ENCODE peak calls at places on chromosomes 6 and 20, in seven cellular contexts. O is Panc1, W is skeletal muscle cell, P is endothelial cell of umbilical vein, T is IMR-90, E is neuronal stem cell, V is GM23338. U is an unnamed sample.

GRCh38 chr6:126066068-126067048 is 80.0 kb downstream of the TRMT11 start:
- DNase-seq in E (no peak), W (no peak), V (no peak), T (no peak), P (no peak), O (no peak), U (peak; percentile 9)

GRCh38 chr6:134047673-134048072 is 4.8 kb downstream of the SLC2A12 start:
- DNase-seq in T (no peak), W (no peak), E (no peak), P (no peak), O (no peak), V (no peak), U (no peak)

GRCh38 chr6:52232990-52233389 is 11.3 kb downstream of the IL17F start:
- DNase-seq in V (no peak), E (no peak), O (no peak), P (no peak), T (no peak), W (no peak), U (no peak)

GRCh38 chr20:38723069-38723981 is 961 bp upstream of the SLC32A1 start:
- DNase-seq in E (no peak), T (no peak), V (peak; percentile 61), O (no peak), W (no peak), P (no peak), U (no peak)

GRCh38 chr6:32976334-32977069 is 8.1 kb downstream of the BRD2 start:
- DNase-seq in T (no peak), O (no peak), V (no peak), P (no peak), E (no peak), W (no peak), U (no peak)

GRCh38 chr20:46070215-46070910 is 19.4 kb downstream of the NCOA5 start:
- DNase-seq in W (no peak), E (no peak), P (no peak), O (no peak), T (peak; percentile 86), V (no peak), U (no peak)

GRCh38 chr6:125792680-125793079 is 1.9 kb downstream of the NCOA7 start:
- DNase-seq in O (no peak), V (no peak), E (no peak), T (peak; percentile 55), P (peak; percentile 86), W (no peak), U (no peak)

GRCh38 chr6:16336056-16336810 is 97.8 kb downstream of the GMPR start:
- DNase-seq in W (no peak), O (no peak), E (no peak), V (no peak), P (peak; percentile 56), T (no peak), U (peak; percentile 78)

GRCh38 chr20:25341716-25342680 is 48.6 kb downstream of the ABHD12 start:
- DNase-seq in P (no peak), W (no peak), T (peak; percentile 21), E (no peak), V (peak; percentile 32), O (no peak), U (peak; percentile 36)

GRCh38 chr6:74409447-74409846 is 713.4 kb downstream of the CD109 start:
- DNase-seq in T (peak; percentile 87), P (peak; percentile 77), V (peak; percentile 30), O (peak; percentile 60), E (peak; percentile 9), W (peak; percentile 48), U (peak; percentile 81)

GRCh38 chr6:35638679-35639078 is 50.0 kb downstream of the FKBP5 start:
- DNase-seq in V (no peak), T (no peak), W (no peak), E (no peak), O (no peak), P (no peak), U (no peak)

GRCh38 chr20:56859039-56859750 is 230.1 kb downstream of the TFAP2C start:
- DNase-seq in W (no peak), V (no peak), T (no peak), P (no peak), E (no peak), O (no peak), U (no peak)

GRCh38 chr20:10603378-10603777 is 70.4 kb downstream of the JAG1 start:
- DNase-seq in E (no peak), O (no peak), T (no peak), W (no peak), P (no peak), V (no peak), U (no peak)

GRCh38 chr20:10604865-10605440 is 68.8 kb downstream of the JAG1 start:
- DNase-seq in V (no peak), E (no peak), O (no peak), T (no peak), P (no peak), W (no peak), U (no peak)

GRCh38 chr20:10605547-10606195 is 68.1 kb downstream of the JAG1 start:
- DNase-seq in V (no peak), W (no peak), P (no peak), O (no peak), T (no peak), E (no peak), U (no peak)

GRCh38 chr20:10602141-10602660 is 71.6 kb downstream of the JAG1 start:
- DNase-seq in W (no peak), O (no peak), V (no peak), T (no peak), E (no peak), P (no peak), U (no peak)

DNA sequence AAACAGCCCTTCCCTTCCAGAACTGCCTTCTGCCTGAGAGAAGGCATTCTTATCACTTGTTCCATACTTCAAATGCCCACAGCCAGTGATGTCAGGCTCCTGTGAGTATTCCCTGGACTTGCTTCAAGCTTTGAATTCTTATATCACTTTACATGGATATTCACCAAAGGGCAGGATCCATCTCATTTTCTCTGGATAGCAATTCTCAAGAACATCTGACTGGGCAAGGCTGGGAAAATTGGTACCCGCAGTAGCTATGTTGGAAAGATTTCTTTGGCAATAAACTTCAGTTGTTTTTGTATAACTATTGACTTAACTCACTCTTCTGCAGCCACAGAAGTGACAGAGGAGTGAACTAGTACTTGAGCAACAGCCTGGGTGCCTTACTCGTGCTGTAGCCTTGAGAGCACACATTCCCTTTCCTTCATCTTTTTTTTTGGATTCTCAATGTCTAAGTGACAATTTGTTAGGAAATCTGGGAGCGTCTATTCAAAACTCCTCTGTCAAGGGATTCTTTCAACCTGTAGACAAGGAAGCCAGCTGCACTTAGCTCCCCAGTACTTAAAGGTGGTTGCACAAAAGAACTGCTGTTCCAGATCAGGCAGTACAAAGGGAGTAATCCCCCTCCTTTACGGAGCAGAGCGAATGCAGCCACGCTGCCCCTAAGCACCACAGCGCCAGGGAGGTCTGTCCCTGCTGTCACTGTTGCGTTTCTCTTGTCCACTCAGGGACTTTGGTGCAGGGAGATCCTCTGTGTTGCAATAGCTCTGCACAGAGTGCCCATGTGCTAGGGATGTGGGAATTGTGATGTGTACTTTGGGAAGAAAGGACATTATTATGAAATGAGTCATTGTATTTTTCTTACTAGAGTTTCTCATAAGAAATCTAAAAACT is 69.6 kb downstream of the JAG1 start:
- DNase-seq in O (peak; percentile 89), T (peak; percentile 94), E (peak; percentile 70), P (peak; percentile 89), W (peak; percentile 87), V (no peak), U (peak; percentile 83)
- H3K4me3 ChIP-seq in O (peak overlapping the region; percentile 21), T (no peak overlapping the region), E (no peak overlapping the region), P (no peak overlapping the region), W (peak overlapping the region; percentile 17), V (no peak overlapping the region), U (no peak overlapping the region)

GRCh38 chr20:33656010-33656782 is 5.9 kb upstream of the C20orf144 start:
- DNase-seq in T (no peak), P (no peak), O (no peak), E (no peak), W (no peak), V (no peak), U (no peak)

GRCh38 chr20:33653900-33654596 is 8.1 kb upstream of the C20orf144 start:
- DNase-seq in O (no peak), E (no peak), P (no peak), W (no peak), V (peak; percentile 20), T (no peak), U (peak; percentile 65)

GRCh38 chr20:33653218-33653899 is 8.8 kb upstream of the C20orf144 start:
- DNase-seq in W (no peak), O (peak; percentile 55), E (peak; percentile 53), T (peak; percentile 66), V (peak; percentile 90), P (peak; percentile 67), U (peak; percentile 55)

GRCh38 chr20:33654680-33655161 is 7.4 kb upstream of the C20orf144 start:
- DNase-seq in E (no peak), O (no peak), V (no peak), W (no peak), T (no peak), P (no peak), U (no peak)

GRCh38 chr20:33655164-33655563 is 7.0 kb upstream of the C20orf144 start:
- DNase-seq in W (no peak), P (no peak), T (no peak), O (no peak), V (no peak), E (no peak), U (no peak)
- H3K4me3 ChIP-seq in W (no peak overlapping the region), P (no peak overlapping the region), T (no peak overlapping the region), O (no peak overlapping the region), V (no peak overlapping the region), E (no peak overlapping the region), U (no peak overlapping the region)

DNA sequence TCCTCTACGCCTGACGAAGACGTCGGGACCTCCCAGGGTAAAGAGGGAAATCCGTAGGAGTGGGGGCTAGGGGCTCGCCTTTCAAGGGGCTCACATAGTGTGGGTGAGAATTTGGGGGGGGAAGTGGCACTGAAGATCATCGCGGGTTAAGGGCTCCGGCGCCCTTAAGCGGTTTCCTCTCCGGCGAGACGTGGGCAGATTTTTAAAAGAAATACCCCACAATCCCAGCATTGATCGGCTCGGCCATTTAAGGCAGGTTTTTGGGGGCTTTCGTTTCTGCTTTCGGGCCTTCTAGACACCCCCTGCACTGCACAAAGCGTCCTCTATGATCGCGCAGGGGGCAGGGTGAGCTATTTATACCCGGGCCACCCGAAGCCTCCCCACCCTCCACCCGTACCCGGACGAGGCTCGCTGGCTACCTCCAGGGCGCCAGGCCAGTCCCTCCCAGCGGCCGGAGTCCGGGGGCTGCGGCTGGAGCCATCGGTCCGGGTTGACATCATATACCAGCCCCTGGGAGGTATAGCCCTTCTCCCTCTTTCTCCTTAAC is 1.2 kb downstream of the NKX2-2 start:
- DNase-seq in W (no peak), O (no peak), V (no peak), P (no peak), T (no peak), E (no peak), U (no peak)
- H3K4me3 ChIP-seq in W (peak overlapping the region; percentile 31), O (no peak overlapping the region), V (peak overlapping the region; percentile 56), P (no peak overlapping the region), T (peak overlapping the region; percentile 17), E (no peak overlapping the region), U (no peak overlapping the region)

DNA sequence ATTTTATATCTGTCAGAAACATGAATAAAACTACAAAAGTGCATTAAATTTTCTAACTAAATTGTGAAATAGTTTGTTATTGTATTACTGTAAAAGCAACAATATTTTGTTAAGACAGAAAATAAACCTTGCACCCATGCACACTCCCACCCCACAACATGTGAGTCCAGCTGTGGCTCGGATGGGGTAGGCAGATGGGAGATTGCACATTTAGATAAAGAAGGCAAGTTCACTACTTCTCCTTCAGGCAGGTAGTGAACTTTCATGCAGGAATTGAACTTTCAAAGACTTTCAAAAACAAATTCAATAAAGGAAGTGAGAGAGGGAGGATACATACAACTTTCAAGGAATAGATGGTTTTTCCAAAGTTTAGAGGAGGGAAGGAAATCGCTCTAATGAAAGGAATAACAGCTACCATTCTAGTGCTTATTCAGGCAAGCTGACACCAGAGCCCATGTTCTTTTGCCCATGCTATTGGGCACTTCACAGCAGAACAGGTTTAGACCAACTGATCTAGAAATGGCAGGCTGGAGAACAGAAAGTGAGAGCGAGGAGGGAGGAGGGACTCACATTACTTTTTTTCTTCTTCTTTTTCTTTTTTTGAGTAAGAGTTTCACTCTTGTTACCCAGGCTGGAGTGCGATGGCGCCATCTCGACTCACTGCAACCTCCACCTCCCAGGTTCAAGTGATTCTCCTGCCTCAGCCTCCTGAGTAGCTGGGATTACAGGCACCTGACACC is 28.5 kb downstream of the SF3B5 start:
- DNase-seq in V (no peak), P (no peak), W (no peak), T (no peak), O (no peak), E (no peak), U (no peak)
- H3K4me3 ChIP-seq in V (no peak overlapping the region), P (no peak overlapping the region), W (no peak overlapping the region), T (no peak overlapping the region), O (no peak overlapping the region), E (no peak overlapping the region), U (no peak overlapping the region)